ENCODE peak calls at places on chromosomes 11 and 22, in nine cellular contexts. D is ACHN; A is brain microvascular endothelial cell; P is endothelial cell; V is SK-N-SH; K is activated effector memory CD4-positive, alpha-beta T cell treated with anti-CD3 and anti-CD28 coated beads, Interleukin-2, amount 50 U/mL, for 16 hours; T is colonic mucosa; J is psoas muscle; R is AG08395. M is an unnamed sample.

GRCh38 chr11:575324-575995 is 810 bp upstream of the PHRF1 start:
- DNase-seq in P (no peak), K (no peak), J (no peak), T (peak), V (no peak), D (no peak), A (no peak), R (peak), M (no peak)

GRCh38 chr22:42188808-42189447 is 58.3 kb upstream of the CYP2D6 start:
- DNase-seq in K (no peak), T (peak), D (peak), A (no peak), P (no peak), R (no peak), V (no peak), J (no peak), M (peak)

GRCh38 chr11:3959015-3959917 is 103.8 kb downstream of the STIM1 start:
- DNase-seq in T (no peak), A (peak), V (no peak), J (no peak), D (peak), K (no peak), P (peak), R (peak), M (no peak)

GRCh38 chr11:104907521-104908185 is 9.4 kb upstream of the CASP12 start:
- DNase-seq in K (no peak), P (no peak), V (no peak), R (no peak), J (no peak), T (no peak), A (no peak), D (no peak), M (no peak)

GRCh38 chr22:44448271-44448780 is 49.7 kb downstream of the RTL6 start:
- DNase-seq in P (no peak), V (peak), R (peak), J (peak), K (peak), D (peak), A (peak), T (no peak), M (peak)

GRCh38 chr11:113114452-113115027 is 153.3 kb downstream of the NCAM1 start:
- DNase-seq in V (peak), D (peak), R (peak), J (peak), P (peak), T (peak), A (peak), K (no peak), M (peak)

GRCh38 chr11:126431401-126432064 is 76.0 kb downstream of the ST3GAL4 start:
- DNase-seq in J (peak), V (no peak), R (peak), D (peak), A (peak), P (no peak), K (no peak), T (peak), M (peak)

GRCh38 chr11:88552377-88553029 is 215.0 kb upstream of the CTSC start:
- DNase-seq in A (peak), R (peak), D (peak), T (peak), J (no peak), V (peak), K (peak), P (peak), M (peak)

GRCh38 chr11:75351541-75352416 is at the start of gene ARRB1:
- DNase-seq in P (peak), D (no peak), A (peak), V (peak), J (peak), T (peak), R (peak), K (peak), M (peak)

GRCh38 chr22:43262990-43263644 is 76.2 kb upstream of the TTLL12 start:
- DNase-seq in K (peak), T (no peak), D (no peak), A (peak), V (no peak), P (peak), R (no peak), J (no peak), M (no peak)

GRCh38 chr11:1256257-1257045 is 33.6 kb downstream of the MUC5B start:
- DNase-seq in A (no peak), K (no peak), D (no peak), R (no peak), P (no peak), V (peak), T (no peak), J (no peak), M (no peak)

GRCh38 chr22:26546282-26546681 is 34.0 kb upstream of the TFIP11 start:
- DNase-seq in A (no peak), V (no peak), P (no peak), T (no peak), R (no peak), K (no peak), J (no peak), D (no peak), M (no peak)

GRCh38 chr22:41435560-41435959 is 11.0 kb downstream of the TOB2 start:
- DNase-seq in V (no peak), K (no peak), D (no peak), A (no peak), R (no peak), T (no peak), J (peak), P (no peak), M (no peak)

GRCh38 chr11:22193348-22194051 is 615 bp downstream of the ANO5 start:
- DNase-seq in A (no peak), K (no peak), R (no peak), P (peak), J (peak), D (peak), T (peak), V (peak), M (peak)

GRCh38 chr22:24728790-24729637 is 45.5 kb downstream of the PIWIL3 start:
- DNase-seq in P (peak), V (peak), D (no peak), J (no peak), T (no peak), K (no peak), R (no peak), A (peak), M (peak)

GRCh38 chr11:33040127-33040861 is 922 bp downstream of the TCP11L1 start:
- DNase-seq in K (peak), T (no peak), V (peak), P (no peak), D (no peak), A (no peak), R (no peak), J (no peak), M (peak)

GRCh38 chr11:2317354-2318050 is 15.7 kb downstream of the TSPAN32 start:
- DNase-seq in J (peak), A (no peak), K (peak), T (no peak), V (no peak), R (no peak), P (no peak), D (no peak), M (peak)

GRCh38 chr11:79431535-79431934 is 9.3 kb downstream of the TENM4 start:
- DNase-seq in T (no peak), P (no peak), D (peak), V (no peak), J (no peak), A (no peak), K (no peak), R (peak), M (no peak)

GRCh38 chr11:47105974-47106373 is 70.7 kb downstream of the ARFGAP2 start:
- DNase-seq in D (no peak), J (no peak), P (no peak), V (no peak), T (peak), K (no peak), A (no peak), R (no peak), M (no peak)

GRCh38 chr11:75554258-75555022 is 7.6 kb upstream of the SERPINH1 start:
- DNase-seq in K (no peak), T (peak), P (no peak), R (peak), D (no peak), J (peak), V (peak), A (peak), M (peak)

GRCh38 chr11:103051158-103051801 is 40.7 kb downstream of the DCUN1D5 start:
- DNase-seq in A (no peak), K (no peak), D (peak), V (no peak), P (no peak), J (no peak), T (no peak), R (no peak), M (no peak)

GRCh38 chr11:103659138-103659734 is 377.2 kb upstream of the DDI1 start:
- DNase-seq in J (no peak), V (peak), D (peak), T (no peak), P (peak), A (no peak), R (peak), K (no peak), M (no peak)

GRCh38 chr11:126687477-126687876 is 313.1 kb downstream of the KIRREL3 start:
- DNase-seq in J (no peak), D (no peak), T (no peak), R (no peak), V (no peak), P (no peak), K (no peak), A (no peak), M (no peak)

GRCh38 chr11:113286509-113287497 is 27.6 kb upstream of the TTC12 start:
- DNase-seq in R (peak), V (no peak), A (no peak), P (no peak), J (no peak), K (no peak), D (no peak), T (no peak), M (no peak)

GRCh38 chr11:88340366-88340930 is 2.9 kb upstream of the CTSC start:
- DNase-seq in P (no peak), T (no peak), J (no peak), R (no peak), K (no peak), A (no peak), D (no peak), V (no peak), M (no peak)

GRCh38 chr22:37818397-37819099 is 4.6 kb upstream of the GALR3 start:
- DNase-seq in D (no peak), J (peak), A (peak), R (peak), P (peak), T (peak), V (no peak), K (peak), M (peak)

GRCh38 chr11:7892751-7893356 is 38.2 kb downstream of the OR10A6 start:
- DNase-seq in K (no peak), P (no peak), R (peak), D (peak), A (peak), V (peak), J (no peak), T (no peak), M (peak)

GRCh38 chr22:49284389-49284788 is 543.3 kb downstream of the BRD1 start:
- DNase-seq in P (no peak), K (no peak), A (no peak), R (no peak), J (no peak), V (no peak), T (no peak), D (no peak), M (no peak)

GRCh38 chr11:124740277-124740882 is 638 bp downstream of the NRGN start:
- DNase-seq in V (peak), A (no peak), P (no peak), J (no peak), D (peak), K (peak), T (no peak), R (no peak), M (no peak)

GRCh38 chr11:66221726-66222236 is 46.7 kb upstream of the RAB1B start:
- DNase-seq in A (no peak), P (no peak), R (no peak), K (peak), T (no peak), V (no peak), D (peak), J (peak), M (no peak)

GRCh38 chr11:2690596-2691354 is 9.0 kb downstream of the KCNQ1OT1 start:
- DNase-seq in P (no peak), T (no peak), J (peak), A (no peak), R (no peak), V (no peak), K (peak), D (no peak), M (no peak)

GRCh38 chr11:12755510-12755909 is 81.3 kb downstream of the TEAD1 start:
- DNase-seq in R (no peak), V (no peak), T (no peak), P (no peak), D (no peak), K (no peak), A (no peak), J (no peak), M (no peak)

GRCh38 chr11:23233075-23233474 is 372.8 kb upstream of the CCDC179 start:
- DNase-seq in D (no peak), V (no peak), A (no peak), J (no peak), K (no peak), P (no peak), T (no peak), R (peak), M (no peak)

GRCh38 chr11:2186669-2187266 is 15.2 kb upstream of the TH start:
- DNase-seq in A (peak), V (peak), D (peak), J (no peak), P (peak), R (no peak), K (peak), T (no peak), M (peak)

GRCh38 chr11:129115652-129116585 is 76.2 kb downstream of the ARHGAP32 start:
- DNase-seq in D (peak), R (peak), V (no peak), K (no peak), T (no peak), A (peak), P (no peak), J (no peak), M (no peak)

GRCh38 chr11:44372989-44373388 is 63.0 kb upstream of the ALX4 start:
- DNase-seq in D (no peak), R (no peak), A (no peak), V (no peak), P (no peak), T (no peak), J (no peak), K (no peak), M (no peak)

GRCh38 chr11:102573851-102574250 is 43.3 kb upstream of the MMP7 start:
- DNase-seq in D (no peak), K (no peak), P (no peak), J (no peak), A (no peak), V (no peak), R (no peak), T (no peak), M (no peak)

M was measured in adrenal gland.